ENCODE peak calls at places on chromosomes 7 and 10, in four cellular contexts. U is cardiac fibroblast, X is hepatocyte, L is astrocyte of the spinal cord. S is an unnamed sample.

GRCh38 chr7:22150221-22150620 is 204.5 kb upstream of the CDCA7L start:
- DNase-seq in X (no peak), L (peak), U (no peak), S (peak)

GRCh38 chr10:46031648-46032532 is 1.5 kb upstream of the NCOA4 start:
- DNase-seq in X (peak), L (no peak), U (no peak), S (peak)

GRCh38 chr10:24214762-24215161 is 5.8 kb downstream of the KIAA1217 start:
- DNase-seq in L (no peak), U (no peak), X (no peak), S (no peak)

GRCh38 chr7:94258856-94259255 is 135.8 kb upstream of the COL1A2 start:
- DNase-seq in L (no peak), U (no peak), X (no peak), S (no peak)

GRCh38 chr10:93142534-93142933 is 68.8 kb downstream of the CYP26A1 start:
- DNase-seq in L (no peak), X (no peak), U (no peak), S (no peak)

GRCh38 chr10:21976739-21977138 is 26.8 kb downstream of the DNAJC1 start:
- DNase-seq in X (no peak), U (no peak), L (no peak), S (no peak)

GRCh38 chr10:129465796-129466702 is 992 bp upstream of the MGMT start:
- DNase-seq in U (peak), X (no peak), L (no peak), S (no peak)

GRCh38 chr7:84336741-84337140 is 142.2 kb upstream of the SEMA3A start:
- DNase-seq in L (peak), U (peak), X (no peak), S (no peak)

GRCh38 chr7:40509301-40509700 is 374.5 kb downstream of the SUGCT start:
- DNase-seq in X (no peak), U (no peak), L (no peak), S (no peak)

GRCh38 chr10:132880148-132880981 is 62.0 kb downstream of the CFAP46 start:
- DNase-seq in U (no peak), L (no peak), X (no peak), S (no peak)

GRCh38 chr10:88278912-88279311 is 304.2 kb downstream of the RNLS start:
- DNase-seq in L (peak), U (no peak), X (no peak), S (no peak)

GRCh38 chr7:128791121-128791967 is 424 bp upstream of the CCDC136 start:
- DNase-seq in X (peak), L (peak), U (peak), S (no peak)

GRCh38 chr10:110833941-110834621 is 37.6 kb upstream of the PDCD4 start:
- DNase-seq in X (no peak), U (no peak), L (no peak), S (no peak)

GRCh38 chr7:157250605-157251228 is 86.1 kb upstream of the DNAJB6 start:
- DNase-seq in L (peak), X (peak), U (peak), S (peak)

GRCh38 chr10:77392851-77393250 is 244.8 kb downstream of the KCNMA1 start:
- DNase-seq in X (no peak), U (peak), L (peak), S (peak)
- H3K4me3 ChIP-seq in X (no peak), U (no peak), L (no peak), S (no peak)

DNA sequence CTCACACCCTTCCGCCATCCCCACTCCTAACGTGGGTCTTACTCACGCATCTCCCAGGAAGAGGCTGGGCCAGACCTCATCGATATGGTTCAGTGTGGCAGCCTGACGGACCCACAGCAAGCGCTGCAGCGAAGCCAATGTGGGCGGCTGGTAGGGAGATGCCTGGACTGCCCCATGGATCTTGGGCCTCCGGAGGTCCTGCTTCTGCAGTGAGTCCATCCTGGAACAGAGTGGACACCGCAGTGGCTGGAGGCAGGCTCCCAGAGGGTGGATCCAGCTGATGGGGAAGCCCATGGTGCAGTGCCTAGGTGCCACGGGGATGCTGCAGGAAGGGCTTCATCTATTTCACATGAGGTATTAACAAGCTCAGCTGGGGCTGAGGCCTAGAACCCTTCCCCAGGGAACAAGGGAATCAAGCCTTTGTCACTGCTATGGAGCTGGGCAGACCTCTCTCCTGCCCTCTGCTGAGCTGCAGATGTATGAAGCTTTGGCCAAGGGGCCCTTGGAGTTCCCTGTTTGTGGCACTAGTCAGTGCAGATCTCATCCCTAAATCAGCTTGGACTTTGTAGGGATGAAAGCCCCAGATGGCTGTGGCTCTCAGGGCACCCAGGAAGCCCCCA is 13.7 kb upstream of the SAMD8 start:
- DNase-seq in L (peak), U (peak), X (no peak), S (peak)
- TF ChIP-seq CTCF in L (peak), U (peak), X (peak), S (peak)

DNA sequence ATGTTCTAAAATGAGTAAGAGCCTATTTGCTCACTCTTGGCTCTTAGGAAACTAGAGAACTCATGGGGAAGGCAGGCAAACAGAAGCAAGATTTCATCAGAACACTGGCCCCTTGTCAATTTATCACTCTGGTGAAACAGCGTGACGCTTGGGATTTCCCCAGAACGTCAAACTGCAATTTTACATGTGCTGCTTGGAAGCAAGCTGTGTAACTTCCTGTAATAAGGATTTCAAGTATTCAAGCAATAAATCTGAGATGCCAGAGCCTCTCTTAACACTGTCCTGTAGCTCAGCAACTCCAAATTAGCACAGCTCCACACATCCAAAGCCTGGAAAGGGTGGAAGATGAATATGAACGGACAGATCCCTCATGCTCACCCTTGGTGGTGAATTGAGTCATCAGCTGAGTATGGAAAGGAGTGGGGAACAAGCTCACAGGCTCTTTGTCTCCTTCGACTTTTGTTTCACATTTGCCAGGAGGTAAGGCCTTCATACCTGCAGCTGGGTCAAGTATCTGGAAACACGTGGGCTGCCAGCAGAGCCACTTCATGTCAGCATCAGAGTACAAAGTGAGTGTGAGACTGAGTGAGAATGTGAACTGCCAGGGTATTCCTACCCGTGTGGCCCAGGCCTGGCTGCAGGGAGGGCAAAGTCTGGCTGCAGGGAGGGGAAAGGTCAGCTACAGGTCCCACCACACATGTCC is 140.4 kb upstream of the NAMPT start:
- DNase-seq in L (peak), X (peak), U (peak), S (peak)
- H3K4me3 ChIP-seq in L (no peak), X (no peak), U (no peak), S (peak)

GRCh38 chr10:30676319-30676718 is 46.8 kb upstream of the LYZL2 start:
- DNase-seq in X (no peak), U (no peak), L (no peak), S (no peak)

GRCh38 chr10:30674796-30675195 is 45.2 kb upstream of the LYZL2 start:
- DNase-seq in L (peak), X (no peak), U (no peak), S (no peak)

GRCh38 chr10:30671011-30671616 is 41.6 kb upstream of the LYZL2 start:
- DNase-seq in U (peak), X (peak), L (peak), S (peak)
- TF ChIP-seq CTCF in U (peak), X (peak), L (peak), S (peak)

DNA sequence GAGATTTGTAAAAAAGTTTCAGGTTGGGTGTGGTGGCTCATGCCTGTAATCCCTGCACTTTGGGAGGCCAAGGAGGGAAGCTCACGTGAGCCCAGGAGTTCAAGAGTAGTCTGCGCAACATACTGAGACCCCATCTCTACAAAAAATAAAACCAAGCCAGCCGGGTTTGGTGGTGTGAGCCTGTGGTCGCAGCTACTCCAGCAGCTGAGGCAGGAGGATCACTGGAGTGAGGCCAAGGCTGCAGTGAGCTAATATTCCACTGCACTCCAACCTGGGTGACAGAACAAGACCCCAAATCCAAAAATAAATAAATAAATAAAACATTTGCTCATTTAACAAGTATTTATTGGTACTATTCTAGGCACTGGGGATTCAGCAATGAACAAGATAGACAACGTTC is 1.5 kb upstream of the CHCHD1 start:
- DNase-seq in L (no peak), U (no peak), X (no peak), S (no peak)
- H3K4me3 ChIP-seq in L (no peak), U (no peak), X (no peak), S (no peak)

GRCh38 chr7:114540291-114540690 is 125.7 kb downstream of the FOXP2 start:
- DNase-seq in L (no peak), U (no peak), X (no peak), S (no peak)

GRCh38 chr7:114534957-114535356 is 120.3 kb downstream of the FOXP2 start:
- DNase-seq in U (peak), X (no peak), L (peak), S (peak)

GRCh38 chr7:114539575-114539974 is 125.0 kb downstream of the FOXP2 start:
- DNase-seq in L (peak), X (peak), U (peak), S (peak)
- TF ChIP-seq CTCF in L (peak), X (peak), U (peak), S (peak)

DNA sequence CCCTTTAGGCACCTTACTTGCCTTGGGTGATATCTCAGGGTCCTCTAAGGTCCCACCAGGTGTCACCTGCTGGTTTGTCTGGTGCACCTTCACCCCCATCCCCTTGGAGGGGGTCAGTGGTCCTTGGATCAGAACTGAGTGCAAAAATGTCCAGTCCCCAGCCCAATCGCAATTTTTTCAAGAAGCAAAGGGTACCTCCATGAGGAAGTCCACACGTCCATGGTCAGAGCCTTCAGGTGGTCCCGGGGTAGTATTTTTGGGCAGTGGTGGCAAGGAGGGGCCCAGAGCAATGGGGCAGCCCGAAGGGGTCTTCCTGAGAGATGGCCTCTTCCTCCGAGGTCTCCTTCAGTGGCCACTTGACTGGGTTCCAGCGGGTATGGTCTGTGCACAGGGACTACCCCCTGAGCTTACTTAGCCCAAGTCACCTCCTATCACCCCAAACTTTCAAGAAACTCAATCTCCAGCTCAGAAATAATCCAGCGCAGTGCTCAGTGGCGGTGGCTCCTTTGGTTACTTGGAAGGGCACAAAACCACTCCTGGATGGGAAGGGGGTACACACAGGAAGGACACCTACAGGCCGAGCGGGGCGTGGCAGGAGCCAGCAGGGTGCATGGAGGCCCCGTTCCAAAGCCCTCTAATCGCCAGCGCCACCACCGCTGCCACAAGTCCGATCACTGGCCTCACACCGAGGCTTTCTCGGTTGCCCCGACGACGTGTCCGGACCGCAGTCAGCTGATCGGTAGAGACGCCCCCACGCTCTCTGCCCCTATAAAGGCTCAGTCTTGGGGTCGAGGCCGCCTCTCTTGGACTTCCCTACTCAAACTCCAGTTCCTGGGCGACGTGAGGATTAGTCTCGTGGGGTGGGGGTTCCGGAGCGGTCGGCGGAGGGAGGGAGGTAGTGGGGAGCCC is 4.5 kb downstream of the SAP25 start:
- DNase-seq in L (peak), X (peak), U (peak), S (peak)
- H3K4me3 ChIP-seq in L (no peak), X (no peak), U (no peak), S (peak)

GRCh38 chr10:89857399-89857798 is 156.0 kb downstream of the KIF20B start:
- DNase-seq in L (no peak), U (no peak), X (no peak), S (no peak)

GRCh38 chr10:89853796-89854195 is 152.4 kb downstream of the KIF20B start:
- DNase-seq in L (no peak), U (no peak), X (no peak), S (no peak)

GRCh38 chr10:89852872-89853271 is 151.5 kb downstream of the KIF20B start:
- DNase-seq in L (no peak), X (no peak), U (no peak), S (no peak)
- TF ChIP-seq CTCF in L (no peak), X (no peak), U (no peak), S (no peak)

GRCh38 chr7:150565239-150565638 is 2.0 kb upstream of the GIMAP4 start:
- DNase-seq in U (no peak), L (no peak), X (no peak), S (no peak)

GRCh38 chr7:150567168-150567567 is at the start of gene GIMAP4:
- DNase-seq in X (no peak), L (no peak), U (no peak), S (no peak)

GRCh38 chr7:150566572-150566971 is 618 bp upstream of the GIMAP4 start:
- DNase-seq in U (no peak), X (no peak), L (no peak), S (no peak)

GRCh38 chr7:150567846-150568245 is 656 bp downstream of the GIMAP4 start:
- DNase-seq in U (no peak), X (no peak), L (no peak), S (no peak)

GRCh38 chr7:150566123-150566522 is 1.1 kb upstream of the GIMAP4 start:
- DNase-seq in L (no peak), U (no peak), X (no peak), S (no peak)
- H3K4me3 ChIP-seq in L (no peak), U (no peak), X (no peak), S (no peak)

S was measured in fibroblast of pulmonary artery.